ENCODE peak calls at places on chromosome 6, in four cellular contexts. Z, E, S and Y are unnamed samples.

GRCh38 chr6:33702345-33702977 is 9.0 kb downstream of the UQCC2 start:
- DNase-seq in E (no peak), Z (peak), S (peak), Y (peak)

GRCh38 chr6:169654590-169655391 is 47.0 kb downstream of the WDR27 start:
- DNase-seq in E (no peak), Z (no peak), S (no peak), Y (no peak)

GRCh38 chr6:52543729-52544324 is 33.0 kb downstream of the TRAM2 start:
- DNase-seq in S (peak), E (no peak), Z (no peak), Y (no peak)

GRCh38 chr6:145214570-145214969 is 520.8 kb downstream of the EPM2A start:
- DNase-seq in E (no peak), Z (no peak), S (peak), Y (no peak)

GRCh38 chr6:83151114-83151513 is 42.0 kb downstream of the PGM3 start:
- DNase-seq in S (no peak), E (no peak), Z (no peak), Y (no peak)

GRCh38 chr6:153231048-153231635 is 100.1 kb upstream of the RGS17 start:
- DNase-seq in Z (peak), E (no peak), S (peak), Y (peak)

GRCh38 chr6:31970604-31971271 is 1.2 kb downstream of the DXO start:
- DNase-seq in S (no peak), Z (no peak), E (no peak), Y (no peak)

GRCh38 chr6:75745404-75745803 is 3.6 kb upstream of the MYO6 start:
- DNase-seq in E (no peak), S (no peak), Z (no peak), Y (no peak)

GRCh38 chr6:4613381-4613780 is 162.8 kb upstream of the CDYL start:
- DNase-seq in E (no peak), S (no peak), Z (no peak), Y (no peak)

GRCh38 chr6:161272600-161273355 is 1.1 kb downstream of the AGPAT4 start:
- DNase-seq in Z (no peak), E (no peak), S (no peak), Y (peak)

GRCh38 chr6:121382467-121383121 is 48.3 kb upstream of the TBC1D32 start:
- DNase-seq in E (no peak), S (peak), Z (no peak), Y (peak)

GRCh38 chr6:36120979-36121706 is 9.2 kb upstream of the MAPK13 start:
- DNase-seq in E (no peak), Z (peak), S (no peak), Y (no peak)

GRCh38 chr6:170224694-170225660 is 65.9 kb downstream of the DLL1 start:
- DNase-seq in E (no peak), S (no peak), Z (no peak), Y (no peak)

GRCh38 chr6:80435457-80435856 is 329.0 kb downstream of the BCKDHB start:
- DNase-seq in E (no peak), Z (no peak), S (no peak), Y (no peak)

GRCh38 chr6:170162011-170162770 is 128.7 kb downstream of the DLL1 start:
- DNase-seq in S (no peak), E (no peak), Z (no peak), Y (no peak)

GRCh38 chr6:30556964-30557682 is at the start of gene PRR3:
- DNase-seq in S (peak), E (peak), Z (peak), Y (peak)

GRCh38 chr6:53824714-53825113 is 29.9 kb downstream of the LRRC1 start:
- DNase-seq in Z (no peak), S (no peak), E (no peak), Y (no peak)

GRCh38 chr6:108588586-108588985 is 27.9 kb downstream of the FOXO3 start:
- DNase-seq in S (no peak), E (no peak), Z (no peak), Y (no peak)

GRCh38 chr6:12288844-12289654 is 1.1 kb upstream of the EDN1 start:
- DNase-seq in S (peak), E (peak), Z (peak), Y (peak)

DNA sequence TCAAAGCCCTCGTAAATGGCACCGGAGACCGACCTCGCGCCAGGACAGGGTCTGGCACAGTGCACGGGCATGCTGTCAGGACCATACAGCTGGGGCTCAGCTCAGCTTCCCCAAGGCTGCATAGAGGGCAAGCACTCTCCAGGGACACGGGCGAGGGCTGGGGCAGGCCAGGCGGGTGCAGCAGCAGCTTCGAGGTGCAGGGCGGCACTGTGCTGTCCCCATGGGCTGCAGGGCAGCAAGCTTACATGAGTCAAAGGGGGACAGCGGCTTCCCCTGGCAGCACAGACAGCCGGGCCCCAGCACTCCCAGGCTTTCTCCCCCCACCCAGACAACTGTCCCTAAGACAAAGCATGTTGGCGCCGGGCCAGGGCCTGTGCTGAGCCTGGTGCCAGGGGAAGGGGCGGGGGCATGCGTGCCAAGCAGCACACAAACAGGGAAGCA is 25.7 kb downstream of the PSMG4 start:
- DNase-seq in S (no peak), E (no peak), Z (no peak), Y (no peak)
- TF ChIP-seq TARDBP in S (no peak), E (no peak), Z (no peak), Y (no peak)

GRCh38 chr6:139533573-139534471 is 159.4 kb upstream of the CITED2 start:
- DNase-seq in Z (peak), E (no peak), S (no peak), Y (no peak)
- TF ChIP-seq TARDBP in Z (no peak), E (no peak), S (no peak), Y (no peak)

DNA sequence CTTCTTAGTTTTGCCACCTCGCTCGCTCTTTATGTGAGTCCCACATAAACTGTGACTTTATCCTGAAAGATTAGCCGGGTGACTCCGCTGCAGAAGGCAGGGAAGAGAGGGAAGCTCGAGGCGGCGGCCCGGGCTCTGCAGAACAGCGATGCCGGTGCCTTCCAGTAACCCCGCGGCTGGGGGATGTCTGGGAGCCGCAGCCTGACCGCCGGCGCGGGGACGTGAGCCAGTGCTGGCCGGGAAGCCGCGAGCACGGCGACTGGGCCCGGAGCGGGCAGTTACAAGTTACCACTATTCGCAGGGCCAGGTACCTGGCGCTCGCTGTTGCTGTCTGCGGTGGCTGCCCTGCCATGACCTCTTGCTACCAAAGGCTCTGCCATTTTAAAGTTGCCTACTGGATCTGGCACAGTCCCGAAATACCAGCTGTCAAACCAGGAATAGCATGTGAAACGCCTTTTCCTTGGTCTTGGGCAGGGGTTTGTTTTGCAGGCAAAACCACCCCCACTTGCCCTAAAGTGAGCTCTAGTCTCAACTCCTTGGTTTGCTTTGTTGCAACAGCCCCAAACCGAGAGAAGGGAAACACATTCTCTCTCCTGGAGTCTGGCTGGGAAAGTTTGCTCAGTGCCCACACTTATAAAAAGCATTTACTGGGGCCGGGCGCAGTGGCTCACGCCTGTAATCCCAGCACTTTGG is 124.0 kb upstream of the SLC2A12 start:
- DNase-seq in E (no peak), Z (no peak), S (no peak), Y (no peak)
- TF ChIP-seq TARDBP in E (no peak), Z (no peak), S (no peak), Y (no peak)

GRCh38 chr6:165939601-165940290 is 227.9 kb downstream of the TBXT start:
- DNase-seq in E (no peak), Z (no peak), S (no peak), Y (no peak)
- TF ChIP-seq TARDBP in E (no peak), Z (no peak), S (no peak), Y (no peak)